ENCODE peak calls at places on chromosomes 13 and 19, in nine cellular contexts. One of them, this sample, is unnamed.

GRCh38 chr13:19864339-19865309 is 1.2 kb upstream of the ZMYM5 start:
- DNase-seq in thoracic aorta: no peak
- DNase-seq in astrocyte of the spinal cord: peak
- DNase-seq in H9: peak
- DNase-seq in activated T-cell treated with anti-CD3 and anti-CD28 coated beads for 24 hours: peak
- DNase-seq in stimulated activated CD4-positive, alpha-beta T cell treated with anti-CD3 and anti-CD28 coated beads, TNF-alpha, amount 100 ng/mL, for 48 hours: peak
- DNase-seq in frontal cortex: peak
- DNase-seq in NCI-H1105: peak
- DNase-seq in astrocyte: peak
- DNase-seq in this sample: peak

GRCh38 chr19:19489804-19490204 is 25.5 kb downstream of the TSSK6 start:
- DNase-seq in thoracic aorta: no peak
- DNase-seq in astrocyte of the spinal cord: no peak
- DNase-seq in H9: no peak
- DNase-seq in activated T-cell treated with anti-CD3 and anti-CD28 coated beads for 24 hours: no peak
- DNase-seq in stimulated activated CD4-positive, alpha-beta T cell treated with anti-CD3 and anti-CD28 coated beads, TNF-alpha, amount 100 ng/mL, for 48 hours: no peak
- DNase-seq in frontal cortex: no peak
- DNase-seq in NCI-H1105: no peak
- DNase-seq in astrocyte: no peak
- DNase-seq in this sample: no peak

GRCh38 chr19:39403331-39404312 is 3.0 kb upstream of the ZFP36 start:
- DNase-seq in thoracic aorta: peak
- DNase-seq in astrocyte of the spinal cord: peak
- DNase-seq in H9: peak
- DNase-seq in activated T-cell treated with anti-CD3 and anti-CD28 coated beads for 24 hours: peak
- DNase-seq in stimulated activated CD4-positive, alpha-beta T cell treated with anti-CD3 and anti-CD28 coated beads, TNF-alpha, amount 100 ng/mL, for 48 hours: peak
- DNase-seq in frontal cortex: peak
- DNase-seq in NCI-H1105: no peak
- DNase-seq in astrocyte: peak
- DNase-seq in this sample: peak

GRCh38 chr19:47152632-47153031 is 22.0 kb downstream of the SAE1 start:
- DNase-seq in thoracic aorta: no peak
- DNase-seq in astrocyte of the spinal cord: no peak
- DNase-seq in H9: no peak
- DNase-seq in activated T-cell treated with anti-CD3 and anti-CD28 coated beads for 24 hours: no peak
- DNase-seq in stimulated activated CD4-positive, alpha-beta T cell treated with anti-CD3 and anti-CD28 coated beads, TNF-alpha, amount 100 ng/mL, for 48 hours: no peak
- DNase-seq in frontal cortex: no peak
- DNase-seq in NCI-H1105: no peak
- DNase-seq in astrocyte: no peak
- DNase-seq in this sample: peak

GRCh38 chr19:11445141-11445540 is 9.7 kb downstream of the PRKCSH start:
- DNase-seq in thoracic aorta: no peak
- DNase-seq in astrocyte of the spinal cord: no peak
- DNase-seq in H9: no peak
- DNase-seq in activated T-cell treated with anti-CD3 and anti-CD28 coated beads for 24 hours: no peak
- DNase-seq in stimulated activated CD4-positive, alpha-beta T cell treated with anti-CD3 and anti-CD28 coated beads, TNF-alpha, amount 100 ng/mL, for 48 hours: no peak
- DNase-seq in frontal cortex: no peak
- DNase-seq in NCI-H1105: no peak
- DNase-seq in astrocyte: no peak
- DNase-seq in this sample: no peak

GRCh38 chr19:56367829-56368711 is 25.3 kb downstream of the ZNF582 start:
- DNase-seq in thoracic aorta: peak
- DNase-seq in astrocyte of the spinal cord: peak
- DNase-seq in H9: peak
- DNase-seq in activated T-cell treated with anti-CD3 and anti-CD28 coated beads for 24 hours: peak
- DNase-seq in stimulated activated CD4-positive, alpha-beta T cell treated with anti-CD3 and anti-CD28 coated beads, TNF-alpha, amount 100 ng/mL, for 48 hours: peak
- DNase-seq in frontal cortex: peak
- DNase-seq in NCI-H1105: peak
- DNase-seq in astrocyte: peak
- DNase-seq in this sample: peak

GRCh38 chr13:111485491-111486250 is 165.2 kb downstream of the TEX29 start:
- DNase-seq in thoracic aorta: no peak
- DNase-seq in astrocyte of the spinal cord: no peak
- DNase-seq in H9: no peak
- DNase-seq in activated T-cell treated with anti-CD3 and anti-CD28 coated beads for 24 hours: no peak
- DNase-seq in stimulated activated CD4-positive, alpha-beta T cell treated with anti-CD3 and anti-CD28 coated beads, TNF-alpha, amount 100 ng/mL, for 48 hours: no peak
- DNase-seq in frontal cortex: no peak
- DNase-seq in NCI-H1105: no peak
- DNase-seq in astrocyte: no peak
- DNase-seq in this sample: no peak

GRCh38 chr13:48778551-48779088 is 124.9 kb downstream of the CYSLTR2 start:
- DNase-seq in thoracic aorta: no peak
- DNase-seq in astrocyte of the spinal cord: no peak
- DNase-seq in H9: no peak
- DNase-seq in activated T-cell treated with anti-CD3 and anti-CD28 coated beads for 24 hours: no peak
- DNase-seq in stimulated activated CD4-positive, alpha-beta T cell treated with anti-CD3 and anti-CD28 coated beads, TNF-alpha, amount 100 ng/mL, for 48 hours: no peak
- DNase-seq in frontal cortex: no peak
- DNase-seq in NCI-H1105: no peak
- DNase-seq in astrocyte: no peak
- DNase-seq in this sample: no peak

GRCh38 chr19:12015753-12016116 is 19.7 kb downstream of the ZNF433 start:
- DNase-seq in thoracic aorta: no peak
- DNase-seq in astrocyte of the spinal cord: no peak
- DNase-seq in H9: no peak
- DNase-seq in activated T-cell treated with anti-CD3 and anti-CD28 coated beads for 24 hours: no peak
- DNase-seq in stimulated activated CD4-positive, alpha-beta T cell treated with anti-CD3 and anti-CD28 coated beads, TNF-alpha, amount 100 ng/mL, for 48 hours: no peak
- DNase-seq in frontal cortex: no peak
- DNase-seq in NCI-H1105: no peak
- DNase-seq in astrocyte: no peak
- DNase-seq in this sample: no peak